ENCODE peak calls at places on chromosomes 7 and 10, in five cellular contexts. W is GM23248, S is Karpas-422, B is astrocyte, Y is IMR-90. U is an unnamed sample. For H3K4me1, the result is how much of the 10 kb centered on the place peaks cover.

GRCh38 chr7:55189878-55190436 is 171.1 kb downstream of the EGFR start:
- DNase-seq in S (no peak), Y (no peak), B (no peak), W (no peak), U (no peak)

GRCh38 chr7:43583424-43584199 is 704 bp downstream of the STK17A start:
- DNase-seq in Y (peak), S (peak), B (no peak), W (peak), U (peak)

GRCh38 chr7:80087051-80087767 is 47.4 kb upstream of the GNAI1 start:
- DNase-seq in B (peak), W (peak), Y (peak), S (no peak), U (no peak)

GRCh38 chr10:60353519-60354258 is 36.0 kb downstream of the ANK3 start:
- DNase-seq in W (no peak), Y (peak), B (peak), S (no peak), U (no peak)

GRCh38 chr7:114087674-114088539 is 169.1 kb upstream of the PPP1R3A start:
- DNase-seq in S (no peak), Y (no peak), B (no peak), W (peak), U (no peak)

GRCh38 chr10:122786269-122786668 is 59.4 kb downstream of the CUZD1 start:
- DNase-seq in B (peak), Y (peak), W (peak), S (peak), U (peak)

GRCh38 chr10:92972066-92972870 is 88.3 kb upstream of the CYP26C1 start:
- DNase-seq in B (peak), Y (peak), W (peak), S (no peak), U (no peak)

GRCh38 chr7:32500922-32501341 is 5.6 kb downstream of the AVL9 start:
- DNase-seq in S (peak), Y (peak), B (peak), W (peak), U (no peak)

GRCh38 chr10:49484501-49485230 is 54.3 kb downstream of the ERCC6 start:
- DNase-seq in W (peak), B (peak), Y (peak), S (no peak), U (no peak)

GRCh38 chr7:90736968-90737939 is 141.1 kb downstream of the CDK14 start:
- DNase-seq in S (peak), Y (no peak), W (no peak), B (no peak), U (no peak)
- H3K9ac ChIP-seq in S (peak), Y (no peak), W (no peak), B (no peak), U (no peak)

GRCh38 chr7:100171087-100171681 is 2.8 kb upstream of the GAL3ST4 start:
- DNase-seq in W (peak), B (no peak), Y (no peak), S (no peak), U (no peak)
- H3K4me3 ChIP-seq in W (peak), B (peak), Y (no peak), S (no peak), U (no peak)

GRCh38 chr10:62033108-62033507 is 131.6 kb downstream of the ARID5B start:
- DNase-seq in S (no peak), B (no peak), W (no peak), Y (no peak), U (no peak)

GRCh38 chr10:62031522-62031921 is 130.0 kb downstream of the ARID5B start:
- DNase-seq in Y (no peak), S (no peak), B (no peak), W (no peak), U (no peak)

GRCh38 chr10:62027841-62028501 is 126.5 kb downstream of the ARID5B start:
- DNase-seq in W (peak), B (no peak), S (no peak), Y (peak), U (no peak)

GRCh38 chr10:62025901-62026879 is 124.7 kb downstream of the ARID5B start:
- DNase-seq in W (peak), B (peak), S (no peak), Y (peak), U (no peak)

GRCh38 chr10:62029401-62029800 is 127.9 kb downstream of the ARID5B start:
- DNase-seq in W (no peak), S (no peak), B (no peak), Y (no peak), U (no peak)
- H3K4me1 ChIP-seq in W (under half), S (under half), B (under half), Y (under half), U (under half)

DNA sequence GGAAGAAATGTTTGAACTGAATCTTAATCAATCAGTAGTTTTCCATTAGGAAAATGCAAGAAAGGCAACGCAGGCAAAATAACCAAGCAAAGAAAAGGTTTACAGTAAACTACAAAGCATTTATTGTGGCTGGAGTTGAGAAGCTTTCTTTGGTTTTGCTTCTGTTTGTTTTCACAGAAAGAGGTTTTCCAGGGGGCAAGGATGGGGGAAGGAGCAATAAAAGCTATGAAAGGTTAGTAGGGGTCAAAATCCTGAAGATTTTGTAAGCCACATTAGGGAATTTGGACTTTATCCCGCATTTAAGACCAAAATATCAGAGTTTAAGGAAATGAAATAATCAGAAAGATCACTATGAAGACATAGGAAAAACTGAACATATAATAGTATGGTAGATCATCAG is 51.1 kb downstream of the NT5C2 start:
- DNase-seq in B (no peak), W (no peak), Y (no peak), S (no peak), U (no peak)
- H3K9ac ChIP-seq in B (no peak), W (no peak), Y (no peak), S (no peak), U (no peak)